ENCODE peak calls at places on chromosomes 12 and 14, in six cellular contexts. C is activated CD8-positive, alpha-beta memory T cell treated with anti-CD3 and anti-CD28 coated beads, Interleukin-2, amount 50 U/mL, for 4 hours; O is NCI-H1092 treated with DMSO at 0.1 percent for 48 hours; R is midbrain; G is effector CD4-positive, alpha-beta T cell; V is NCI-H1105. X is an unnamed sample.

GRCh38 chr14:103136388-103137271 is 13.4 kb downstream of the TNFAIP2 start:
- DNase-seq in C (no peak), O (no peak), R (no peak), G (no peak), V (no peak), X (no peak)

GRCh38 chr14:76129851-76130576 is 21.7 kb upstream of the GPATCH2L start:
- DNase-seq in C (no peak), O (no peak), R (no peak), G (no peak), V (no peak), X (no peak)

GRCh38 chr12:80056232-80056631 is 43.1 kb upstream of the OTOGL start:
- DNase-seq in C (no peak), O (no peak), R (no peak), G (no peak), V (no peak), X (no peak)

GRCh38 chr12:7158866-7159600 is 28.9 kb downstream of the CLSTN3 start:
- DNase-seq in C (no peak), O (no peak), R (no peak), G (no peak), V (no peak), X (no peak)

GRCh38 chr14:96039633-96040311 is 610 bp downstream of the C14orf132 start:
- DNase-seq in C (peak), O (peak), R (peak), G (no peak), V (no peak), X (peak)

GRCh38 chr12:64608901-64609542 is 1.3 kb upstream of the RASSF3 start:
- DNase-seq in C (peak), O (no peak), R (no peak), G (peak), V (no peak), X (peak)

GRCh38 chr12:116798719-116799118 is 60.6 kb downstream of the RNFT2 start:
- DNase-seq in C (no peak), O (no peak), R (no peak), G (no peak), V (no peak), X (no peak)

GRCh38 chr12:38878986-38879385 is 26.4 kb downstream of the CPNE8 start:
- DNase-seq in C (no peak), O (no peak), R (no peak), G (no peak), V (no peak), X (no peak)

GRCh38 chr14:32366995-32367394 is 37.9 kb downstream of the AKAP6 start:
- DNase-seq in C (no peak), O (peak), R (peak), G (no peak), V (no peak), X (peak)

GRCh38 chr12:92105110-92105509 is 40.5 kb downstream of the BTG1 start:
- DNase-seq in C (no peak), O (no peak), R (no peak), G (no peak), V (no peak), X (no peak)

GRCh38 chr14:94171208-94171607 is 2.9 kb upstream of the PPP4R4 start:
- DNase-seq in C (no peak), O (no peak), R (no peak), G (no peak), V (no peak), X (no peak)

GRCh38 chr14:97058071-97058470 is 260.9 kb downstream of the VRK1 start:
- DNase-seq in C (no peak), O (no peak), R (no peak), G (no peak), V (no peak), X (no peak)

GRCh38 chr12:113897406-113897805 is 68.7 kb downstream of the RBM19 start:
- DNase-seq in C (no peak), O (no peak), R (no peak), G (no peak), V (no peak), X (no peak)

GRCh38 chr14:99572173-99572999 is 31.6 kb downstream of the CCDC85C start:
- DNase-seq in C (no peak), O (peak), R (no peak), G (no peak), V (peak), X (no peak)

GRCh38 chr12:52243264-52243773 is 10.3 kb downstream of the KRT7 start:
- DNase-seq in C (no peak), O (no peak), R (no peak), G (no peak), V (no peak), X (no peak)

GRCh38 chr12:41250748-41251147 is 62.6 kb downstream of the PDZRN4 start:
- DNase-seq in C (no peak), O (no peak), R (peak), G (no peak), V (no peak), X (no peak)

GRCh38 chr12:25816637-25817036 is 141.8 kb upstream of the RASSF8 start:
- DNase-seq in C (no peak), O (no peak), R (no peak), G (no peak), V (no peak), X (no peak)

X was measured in globus pallidus.